ENCODE peak calls at places on chromosomes 4 and X, in ten cellular contexts. One of them, this sample, is unnamed.
A peak's percentile ranks its signal among the peaks of the same experiment; 100 is the strongest.

GRCh38 chrX:69060631-69061408 is 104.4 kb downstream of the PJA1 start:
- DNase-seq in SK-MEL-5: peak; percentile 48
- DNase-seq in nephron progenitor cell: peak; percentile 43
- DNase-seq in amniotic epithelial cell: peak; percentile 31
- DNase-seq in stimulated activated CD4-positive, alpha-beta T cell treated with anti-CD3 and anti-CD28 coated beads, TNF-alpha, amount 100 ng/mL, for 48 hours: no peak
- DNase-seq in caudate nucleus: no peak
- DNase-seq in KBM-7: peak; percentile 39
- DNase-seq in activated T-cell treated with anti-CD3 and anti-CD28 coated beads for 1 hour: no peak
- DNase-seq in activated B cell treated with CpG ODN at 0.5 μM for 24 hours: no peak
- DNase-seq in cardiac septum: peak; percentile 63
- DNase-seq in this sample: no peak

GRCh38 chr4:87117051-87117729 is 103.2 kb downstream of the KLHL8 start:
- DNase-seq in SK-MEL-5: no peak
- DNase-seq in nephron progenitor cell: peak; percentile 38
- DNase-seq in amniotic epithelial cell: peak; percentile 47
- DNase-seq in stimulated activated CD4-positive, alpha-beta T cell treated with anti-CD3 and anti-CD28 coated beads, TNF-alpha, amount 100 ng/mL, for 48 hours: no peak
- DNase-seq in caudate nucleus: no peak
- DNase-seq in KBM-7: no peak
- DNase-seq in activated T-cell treated with anti-CD3 and anti-CD28 coated beads for 1 hour: no peak
- DNase-seq in activated B cell treated with CpG ODN at 0.5 μM for 24 hours: no peak
- DNase-seq in cardiac septum: no peak
- DNase-seq in this sample: no peak

GRCh38 chr4:146095091-146095690 is 80.3 kb upstream of the LSM6 start:
- DNase-seq in SK-MEL-5: peak; percentile 64
- DNase-seq in nephron progenitor cell: peak; percentile 44
- DNase-seq in amniotic epithelial cell: peak; percentile 57
- DNase-seq in stimulated activated CD4-positive, alpha-beta T cell treated with anti-CD3 and anti-CD28 coated beads, TNF-alpha, amount 100 ng/mL, for 48 hours: peak; percentile 20
- DNase-seq in caudate nucleus: no peak
- DNase-seq in KBM-7: peak; percentile 51
- DNase-seq in activated T-cell treated with anti-CD3 and anti-CD28 coated beads for 1 hour: no peak
- DNase-seq in activated B cell treated with CpG ODN at 0.5 μM for 24 hours: no peak
- DNase-seq in cardiac septum: no peak
- DNase-seq in this sample: peak; percentile 1

GRCh38 chrX:96464880-96465558 is 219.6 kb upstream of the DIAPH2 start:
- DNase-seq in SK-MEL-5: no peak
- DNase-seq in nephron progenitor cell: no peak
- DNase-seq in amniotic epithelial cell: no peak
- DNase-seq in stimulated activated CD4-positive, alpha-beta T cell treated with anti-CD3 and anti-CD28 coated beads, TNF-alpha, amount 100 ng/mL, for 48 hours: no peak
- DNase-seq in caudate nucleus: no peak
- DNase-seq in KBM-7: no peak
- DNase-seq in activated T-cell treated with anti-CD3 and anti-CD28 coated beads for 1 hour: no peak
- DNase-seq in activated B cell treated with CpG ODN at 0.5 μM for 24 hours: no peak
- DNase-seq in cardiac septum: no peak
- DNase-seq in this sample: no peak

GRCh38 chr4:95288552-95288951 is 260.2 kb downstream of the UNC5C start:
- DNase-seq in SK-MEL-5: no peak
- DNase-seq in nephron progenitor cell: no peak
- DNase-seq in amniotic epithelial cell: peak; percentile 80
- DNase-seq in stimulated activated CD4-positive, alpha-beta T cell treated with anti-CD3 and anti-CD28 coated beads, TNF-alpha, amount 100 ng/mL, for 48 hours: no peak
- DNase-seq in caudate nucleus: no peak
- DNase-seq in KBM-7: no peak
- DNase-seq in activated T-cell treated with anti-CD3 and anti-CD28 coated beads for 1 hour: no peak
- DNase-seq in activated B cell treated with CpG ODN at 0.5 μM for 24 hours: no peak
- DNase-seq in cardiac septum: no peak
- DNase-seq in this sample: no peak

GRCh38 chr4:147310312-147310711 is 170.6 kb upstream of the EDNRA start:
- DNase-seq in SK-MEL-5: no peak
- DNase-seq in nephron progenitor cell: no peak
- DNase-seq in amniotic epithelial cell: no peak
- DNase-seq in stimulated activated CD4-positive, alpha-beta T cell treated with anti-CD3 and anti-CD28 coated beads, TNF-alpha, amount 100 ng/mL, for 48 hours: no peak
- DNase-seq in caudate nucleus: no peak
- DNase-seq in KBM-7: no peak
- DNase-seq in activated T-cell treated with anti-CD3 and anti-CD28 coated beads for 1 hour: no peak
- DNase-seq in activated B cell treated with CpG ODN at 0.5 μM for 24 hours: no peak
- DNase-seq in cardiac septum: no peak
- DNase-seq in this sample: no peak

GRCh38 chrX:96713303-96713702 is 28.7 kb downstream of the DIAPH2 start:
- DNase-seq in SK-MEL-5: no peak
- DNase-seq in nephron progenitor cell: no peak
- DNase-seq in amniotic epithelial cell: no peak
- DNase-seq in stimulated activated CD4-positive, alpha-beta T cell treated with anti-CD3 and anti-CD28 coated beads, TNF-alpha, amount 100 ng/mL, for 48 hours: no peak
- DNase-seq in caudate nucleus: no peak
- DNase-seq in KBM-7: no peak
- DNase-seq in activated T-cell treated with anti-CD3 and anti-CD28 coated beads for 1 hour: no peak
- DNase-seq in activated B cell treated with CpG ODN at 0.5 μM for 24 hours: no peak
- DNase-seq in cardiac septum: no peak
- DNase-seq in this sample: no peak

GRCh38 chr4:1082215-1083182 is 30.9 kb downstream of the RNF212 start:
- DNase-seq in SK-MEL-5: peak; percentile 6
- DNase-seq in nephron progenitor cell: no peak
- DNase-seq in amniotic epithelial cell: peak; percentile 84
- DNase-seq in stimulated activated CD4-positive, alpha-beta T cell treated with anti-CD3 and anti-CD28 coated beads, TNF-alpha, amount 100 ng/mL, for 48 hours: no peak
- DNase-seq in caudate nucleus: no peak
- DNase-seq in KBM-7: peak; percentile 3
- DNase-seq in activated T-cell treated with anti-CD3 and anti-CD28 coated beads for 1 hour: no peak
- DNase-seq in activated B cell treated with CpG ODN at 0.5 μM for 24 hours: no peak
- DNase-seq in cardiac septum: no peak
- DNase-seq in this sample: no peak

GRCh38 chr4:15365641-15366040 is 62.2 kb upstream of the C1QTNF7 start:
- DNase-seq in SK-MEL-5: no peak
- DNase-seq in nephron progenitor cell: no peak
- DNase-seq in amniotic epithelial cell: no peak
- DNase-seq in stimulated activated CD4-positive, alpha-beta T cell treated with anti-CD3 and anti-CD28 coated beads, TNF-alpha, amount 100 ng/mL, for 48 hours: no peak
- DNase-seq in caudate nucleus: no peak
- DNase-seq in KBM-7: no peak
- DNase-seq in activated T-cell treated with anti-CD3 and anti-CD28 coated beads for 1 hour: no peak
- DNase-seq in activated B cell treated with CpG ODN at 0.5 μM for 24 hours: no peak
- DNase-seq in cardiac septum: no peak
- DNase-seq in this sample: no peak

GRCh38 chr4:15793506-15794363 is 15.6 kb downstream of the CD38 start:
- DNase-seq in SK-MEL-5: no peak
- DNase-seq in nephron progenitor cell: no peak
- DNase-seq in amniotic epithelial cell: no peak
- DNase-seq in stimulated activated CD4-positive, alpha-beta T cell treated with anti-CD3 and anti-CD28 coated beads, TNF-alpha, amount 100 ng/mL, for 48 hours: no peak
- DNase-seq in caudate nucleus: no peak
- DNase-seq in KBM-7: no peak
- DNase-seq in activated T-cell treated with anti-CD3 and anti-CD28 coated beads for 1 hour: no peak
- DNase-seq in activated B cell treated with CpG ODN at 0.5 μM for 24 hours: no peak
- DNase-seq in cardiac septum: no peak
- DNase-seq in this sample: no peak

GRCh38 chr4:156751486-156751885 is 220.1 kb downstream of the PDGFC start:
- DNase-seq in SK-MEL-5: no peak
- DNase-seq in nephron progenitor cell: no peak
- DNase-seq in amniotic epithelial cell: peak; percentile 75
- DNase-seq in stimulated activated CD4-positive, alpha-beta T cell treated with anti-CD3 and anti-CD28 coated beads, TNF-alpha, amount 100 ng/mL, for 48 hours: no peak
- DNase-seq in caudate nucleus: no peak
- DNase-seq in KBM-7: no peak
- DNase-seq in activated T-cell treated with anti-CD3 and anti-CD28 coated beads for 1 hour: no peak
- DNase-seq in activated B cell treated with CpG ODN at 0.5 μM for 24 hours: no peak
- DNase-seq in cardiac septum: no peak
- DNase-seq in this sample: no peak

GRCh38 chr4:138243369-138243768 is 1.2 kb upstream of the SLC7A11 start:
- DNase-seq in SK-MEL-5: peak; percentile 62
- DNase-seq in nephron progenitor cell: no peak
- DNase-seq in amniotic epithelial cell: no peak
- DNase-seq in stimulated activated CD4-positive, alpha-beta T cell treated with anti-CD3 and anti-CD28 coated beads, TNF-alpha, amount 100 ng/mL, for 48 hours: no peak
- DNase-seq in caudate nucleus: no peak
- DNase-seq in KBM-7: no peak
- DNase-seq in activated T-cell treated with anti-CD3 and anti-CD28 coated beads for 1 hour: no peak
- DNase-seq in activated B cell treated with CpG ODN at 0.5 μM for 24 hours: no peak
- DNase-seq in cardiac septum: no peak
- DNase-seq in this sample: no peak

GRCh38 chr4:1246111-1246881 is 2.6 kb downstream of the CTBP1 start:
- DNase-seq in SK-MEL-5: no peak
- DNase-seq in nephron progenitor cell: no peak
- DNase-seq in amniotic epithelial cell: no peak
- DNase-seq in stimulated activated CD4-positive, alpha-beta T cell treated with anti-CD3 and anti-CD28 coated beads, TNF-alpha, amount 100 ng/mL, for 48 hours: no peak
- DNase-seq in caudate nucleus: no peak
- DNase-seq in KBM-7: no peak
- DNase-seq in activated T-cell treated with anti-CD3 and anti-CD28 coated beads for 1 hour: no peak
- DNase-seq in activated B cell treated with CpG ODN at 0.5 μM for 24 hours: peak; percentile 15
- DNase-seq in cardiac septum: peak; percentile 75
- DNase-seq in this sample: no peak

GRCh38 chr4:38290360-38290759 is 330.2 kb downstream of the PTTG2 start:
- DNase-seq in SK-MEL-5: no peak
- DNase-seq in nephron progenitor cell: no peak
- DNase-seq in amniotic epithelial cell: no peak
- DNase-seq in stimulated activated CD4-positive, alpha-beta T cell treated with anti-CD3 and anti-CD28 coated beads, TNF-alpha, amount 100 ng/mL, for 48 hours: no peak
- DNase-seq in caudate nucleus: no peak
- DNase-seq in KBM-7: no peak
- DNase-seq in activated T-cell treated with anti-CD3 and anti-CD28 coated beads for 1 hour: no peak
- DNase-seq in activated B cell treated with CpG ODN at 0.5 μM for 24 hours: no peak
- DNase-seq in cardiac septum: no peak
- DNase-seq in this sample: no peak

GRCh38 chr4:142663828-142664227 is 182.3 kb downstream of the INPP4B start:
- DNase-seq in SK-MEL-5: no peak
- DNase-seq in nephron progenitor cell: no peak
- DNase-seq in amniotic epithelial cell: peak; percentile 19
- DNase-seq in stimulated activated CD4-positive, alpha-beta T cell treated with anti-CD3 and anti-CD28 coated beads, TNF-alpha, amount 100 ng/mL, for 48 hours: no peak
- DNase-seq in caudate nucleus: no peak
- DNase-seq in KBM-7: no peak
- DNase-seq in activated T-cell treated with anti-CD3 and anti-CD28 coated beads for 1 hour: no peak
- DNase-seq in activated B cell treated with CpG ODN at 0.5 μM for 24 hours: no peak
- DNase-seq in cardiac septum: no peak
- DNase-seq in this sample: no peak

GRCh38 chr4:76744253-76744921 is 153.6 kb downstream of the SOWAHB start:
- DNase-seq in SK-MEL-5: peak; percentile 25
- DNase-seq in nephron progenitor cell: no peak
- DNase-seq in amniotic epithelial cell: peak; percentile 31
- DNase-seq in stimulated activated CD4-positive, alpha-beta T cell treated with anti-CD3 and anti-CD28 coated beads, TNF-alpha, amount 100 ng/mL, for 48 hours: no peak
- DNase-seq in caudate nucleus: no peak
- DNase-seq in KBM-7: no peak
- DNase-seq in activated T-cell treated with anti-CD3 and anti-CD28 coated beads for 1 hour: no peak
- DNase-seq in activated B cell treated with CpG ODN at 0.5 μM for 24 hours: no peak
- DNase-seq in cardiac septum: no peak
- DNase-seq in this sample: no peak

GRCh38 chr4:138727704-138728103 is 287.9 kb upstream of the NOCT start:
- DNase-seq in SK-MEL-5: no peak
- DNase-seq in nephron progenitor cell: no peak
- DNase-seq in amniotic epithelial cell: peak; percentile 61
- DNase-seq in stimulated activated CD4-positive, alpha-beta T cell treated with anti-CD3 and anti-CD28 coated beads, TNF-alpha, amount 100 ng/mL, for 48 hours: no peak
- DNase-seq in caudate nucleus: no peak
- DNase-seq in KBM-7: no peak
- DNase-seq in activated T-cell treated with anti-CD3 and anti-CD28 coated beads for 1 hour: no peak
- DNase-seq in activated B cell treated with CpG ODN at 0.5 μM for 24 hours: no peak
- DNase-seq in cardiac septum: no peak
- DNase-seq in this sample: no peak

GRCh38 chrX:116605576-116605975 is 142.8 kb upstream of the CT83 start:
- DNase-seq in SK-MEL-5: no peak
- DNase-seq in nephron progenitor cell: no peak
- DNase-seq in amniotic epithelial cell: no peak
- DNase-seq in stimulated activated CD4-positive, alpha-beta T cell treated with anti-CD3 and anti-CD28 coated beads, TNF-alpha, amount 100 ng/mL, for 48 hours: no peak
- DNase-seq in caudate nucleus: no peak
- DNase-seq in KBM-7: no peak
- DNase-seq in activated T-cell treated with anti-CD3 and anti-CD28 coated beads for 1 hour: no peak
- DNase-seq in activated B cell treated with CpG ODN at 0.5 μM for 24 hours: no peak
- DNase-seq in cardiac septum: no peak
- DNase-seq in this sample: no peak

GRCh38 chr4:110195561-110196205 is 2.7 kb downstream of the ELOVL6 start:
- DNase-seq in SK-MEL-5: no peak
- DNase-seq in nephron progenitor cell: no peak
- DNase-seq in amniotic epithelial cell: no peak
- DNase-seq in stimulated activated CD4-positive, alpha-beta T cell treated with anti-CD3 and anti-CD28 coated beads, TNF-alpha, amount 100 ng/mL, for 48 hours: no peak
- DNase-seq in caudate nucleus: no peak
- DNase-seq in KBM-7: no peak
- DNase-seq in activated T-cell treated with anti-CD3 and anti-CD28 coated beads for 1 hour: no peak
- DNase-seq in activated B cell treated with CpG ODN at 0.5 μM for 24 hours: no peak
- DNase-seq in cardiac septum: no peak
- DNase-seq in this sample: peak; percentile 34

GRCh38 chrX:124033821-124034220 is 72.3 kb downstream of the STAG2 start:
- DNase-seq in SK-MEL-5: peak; percentile 11
- DNase-seq in nephron progenitor cell: no peak
- DNase-seq in amniotic epithelial cell: peak; percentile 47
- DNase-seq in stimulated activated CD4-positive, alpha-beta T cell treated with anti-CD3 and anti-CD28 coated beads, TNF-alpha, amount 100 ng/mL, for 48 hours: no peak
- DNase-seq in caudate nucleus: no peak
- DNase-seq in KBM-7: peak; percentile 12
- DNase-seq in activated T-cell treated with anti-CD3 and anti-CD28 coated beads for 1 hour: no peak
- DNase-seq in activated B cell treated with CpG ODN at 0.5 μM for 24 hours: no peak
- DNase-seq in cardiac septum: no peak
- DNase-seq in this sample: no peak

GRCh38 chr4:101081695-101082369 is 265.5 kb downstream of the PPP3CA start:
- DNase-seq in SK-MEL-5: no peak
- DNase-seq in nephron progenitor cell: no peak
- DNase-seq in amniotic epithelial cell: no peak
- DNase-seq in stimulated activated CD4-positive, alpha-beta T cell treated with anti-CD3 and anti-CD28 coated beads, TNF-alpha, amount 100 ng/mL, for 48 hours: no peak
- DNase-seq in caudate nucleus: no peak
- DNase-seq in KBM-7: no peak
- DNase-seq in activated T-cell treated with anti-CD3 and anti-CD28 coated beads for 1 hour: no peak
- DNase-seq in activated B cell treated with CpG ODN at 0.5 μM for 24 hours: no peak
- DNase-seq in cardiac septum: no peak
- DNase-seq in this sample: no peak

GRCh38 chr4:8035371-8035780 is 95.7 kb upstream of the AFAP1 start:
- DNase-seq in SK-MEL-5: peak; percentile 52
- DNase-seq in nephron progenitor cell: no peak
- DNase-seq in amniotic epithelial cell: peak; percentile 75
- DNase-seq in stimulated activated CD4-positive, alpha-beta T cell treated with anti-CD3 and anti-CD28 coated beads, TNF-alpha, amount 100 ng/mL, for 48 hours: no peak
- DNase-seq in caudate nucleus: no peak
- DNase-seq in KBM-7: peak; percentile 59
- DNase-seq in activated T-cell treated with anti-CD3 and anti-CD28 coated beads for 1 hour: no peak
- DNase-seq in activated B cell treated with CpG ODN at 0.5 μM for 24 hours: no peak
- DNase-seq in cardiac septum: no peak
- DNase-seq in this sample: no peak

GRCh38 chrX:75596178-75596577 is 73.3 kb upstream of the ZDHHC15 start:
- DNase-seq in SK-MEL-5: no peak
- DNase-seq in nephron progenitor cell: no peak
- DNase-seq in amniotic epithelial cell: no peak
- DNase-seq in stimulated activated CD4-positive, alpha-beta T cell treated with anti-CD3 and anti-CD28 coated beads, TNF-alpha, amount 100 ng/mL, for 48 hours: no peak
- DNase-seq in caudate nucleus: no peak
- DNase-seq in KBM-7: no peak
- DNase-seq in activated T-cell treated with anti-CD3 and anti-CD28 coated beads for 1 hour: no peak
- DNase-seq in activated B cell treated with CpG ODN at 0.5 μM for 24 hours: no peak
- DNase-seq in cardiac septum: no peak
- DNase-seq in this sample: no peak

GRCh38 chr4:177315767-177316490 is 6.3 kb downstream of the NEIL3 start:
- DNase-seq in SK-MEL-5: no peak
- DNase-seq in nephron progenitor cell: no peak
- DNase-seq in amniotic epithelial cell: no peak
- DNase-seq in stimulated activated CD4-positive, alpha-beta T cell treated with anti-CD3 and anti-CD28 coated beads, TNF-alpha, amount 100 ng/mL, for 48 hours: no peak
- DNase-seq in caudate nucleus: no peak
- DNase-seq in KBM-7: no peak
- DNase-seq in activated T-cell treated with anti-CD3 and anti-CD28 coated beads for 1 hour: no peak
- DNase-seq in activated B cell treated with CpG ODN at 0.5 μM for 24 hours: no peak
- DNase-seq in cardiac septum: no peak
- DNase-seq in this sample: no peak

GRCh38 chrX:35115205-35115604 is 172.6 kb downstream of the FAM47B start:
- DNase-seq in SK-MEL-5: no peak
- DNase-seq in nephron progenitor cell: no peak
- DNase-seq in amniotic epithelial cell: peak; percentile 19
- DNase-seq in stimulated activated CD4-positive, alpha-beta T cell treated with anti-CD3 and anti-CD28 coated beads, TNF-alpha, amount 100 ng/mL, for 48 hours: no peak
- DNase-seq in caudate nucleus: no peak
- DNase-seq in KBM-7: no peak
- DNase-seq in activated T-cell treated with anti-CD3 and anti-CD28 coated beads for 1 hour: no peak
- DNase-seq in activated B cell treated with CpG ODN at 0.5 μM for 24 hours: no peak
- DNase-seq in cardiac septum: no peak
- DNase-seq in this sample: no peak

GRCh38 chrX:70054391-70054790 is 4.7 kb upstream of the AWAT2 start:
- DNase-seq in SK-MEL-5: no peak
- DNase-seq in nephron progenitor cell: no peak
- DNase-seq in amniotic epithelial cell: no peak
- DNase-seq in stimulated activated CD4-positive, alpha-beta T cell treated with anti-CD3 and anti-CD28 coated beads, TNF-alpha, amount 100 ng/mL, for 48 hours: no peak
- DNase-seq in caudate nucleus: no peak
- DNase-seq in KBM-7: no peak
- DNase-seq in activated T-cell treated with anti-CD3 and anti-CD28 coated beads for 1 hour: no peak
- DNase-seq in activated B cell treated with CpG ODN at 0.5 μM for 24 hours: no peak
- DNase-seq in cardiac septum: no peak
- DNase-seq in this sample: no peak

This sample was measured in hippocampal formation.